ENCODE peak calls at places on chromosome 9, in eight cellular contexts. N is hypothalamus; F is NCI-H1092; B is activated CD8-positive, alpha-beta memory T cell treated with anti-CD3 and anti-CD28 coated beads for 1 hour; I is stimulated activated CD4-positive, alpha-beta T cell treated with anti-CD3 and anti-CD28 coated beads, Interleukin-1b, Interleukin-23, amount 100 ng/mL, for 1 hour; H is EH; R is LoVo; W is kidney tubule cell. C is an unnamed sample.
A peak's percentile ranks its signal among the peaks of the same experiment; 100 is the strongest.

GRCh38 chr9:69086312-69086711 is 50.8 kb downstream of the FXN start:
- DNase-seq in I (no peak), F (no peak), N (no peak), H (no peak), R (no peak), W (no peak), B (no peak), C (peak; percentile 81)

GRCh38 chr9:33797837-33798236 is 2.5 kb downstream of the PRSS3 start:
- DNase-seq in W (no peak), B (no peak), I (no peak), F (no peak), R (no peak), H (no peak), N (no peak), C (no peak)

GRCh38 chr9:123846966-123847365 is 83.0 kb downstream of the DENND1A start:
- DNase-seq in F (no peak), N (no peak), B (no peak), W (no peak), I (no peak), R (no peak), H (no peak), C (no peak)

GRCh38 chr9:88590558-88591146 is 55.7 kb downstream of the NXNL2 start:
- DNase-seq in F (no peak), N (no peak), W (no peak), B (no peak), H (peak; percentile 7), I (no peak), R (no peak), C (no peak)

GRCh38 chr9:37969130-37969529 is 65.2 kb upstream of the SLC25A51 start:
- DNase-seq in W (peak; percentile 64), B (no peak), I (no peak), F (no peak), N (no peak), R (peak; percentile 65), H (peak; percentile 63), C (no peak)

GRCh38 chr9:35042891-35043545 is 29.4 kb downstream of the VCP start:
- DNase-seq in H (no peak), F (no peak), B (no peak), I (no peak), N (no peak), W (no peak), R (no peak), C (no peak)

GRCh38 chr9:104872959-104873850 is 54.8 kb downstream of the ABCA1 start:
- DNase-seq in N (no peak), W (peak; percentile 92), R (no peak), I (no peak), F (no peak), H (peak; percentile 99), B (no peak), C (no peak)

GRCh38 chr9:17280350-17281012 is 145.6 kb downstream of the CNTLN start:
- DNase-seq in I (no peak), N (no peak), F (no peak), R (no peak), B (no peak), H (peak; percentile 26), W (no peak), C (no peak)

GRCh38 chr9:19488721-19489120 is 79.9 kb downstream of the ACER2 start:
- DNase-seq in F (no peak), R (no peak), W (no peak), H (no peak), B (no peak), N (peak; percentile 60), I (no peak), C (no peak)